ENCODE peak calls at places on chromosomes 4 and X, in seven cellular contexts. One of them, this sample, is unnamed.

GRCh38 chr4:56791316-56791715 is 30.2 kb downstream of the SPINK2 start:
- DNase-seq in adrenal gland: no peak
- DNase-seq in body of pancreas: no peak
- DNase-seq in lower leg skin: no peak
- DNase-seq in prostate gland: no peak
- DNase-seq in IMR-90: no peak
- DNase-seq in uterus: no peak
- DNase-seq in this sample: no peak

GRCh38 chr4:38784141-38784540 is 1.4 kb upstream of the TLR10 start:
- DNase-seq in body of pancreas: no peak
- DNase-seq in lower leg skin: no peak
- DNase-seq in uterus: no peak
- DNase-seq in adrenal gland: no peak
- DNase-seq in prostate gland: no peak
- DNase-seq in IMR-90: no peak
- DNase-seq in this sample: no peak

GRCh38 chr4:153541426-153542096 is 75.4 kb downstream of the TMEM131L start:
- DNase-seq in uterus: no peak
- DNase-seq in adrenal gland: no peak
- DNase-seq in body of pancreas: no peak
- DNase-seq in lower leg skin: no peak
- DNase-seq in prostate gland: no peak
- DNase-seq in IMR-90: peak; percentile 95
- DNase-seq in this sample: no peak

GRCh38 chrX:18354369-18355329 is at the start of gene SCML2:
- DNase-seq in IMR-90: peak; percentile 21
- DNase-seq in body of pancreas: peak; percentile 16
- DNase-seq in uterus: peak; percentile 20
- DNase-seq in lower leg skin: no peak
- DNase-seq in prostate gland: peak; percentile 7
- DNase-seq in adrenal gland: peak; percentile 50
- DNase-seq in this sample: peak; percentile 62

GRCh38 chr4:103934178-103934789 is 214.5 kb upstream of the TACR3 start:
- DNase-seq in IMR-90: peak; percentile 28
- DNase-seq in lower leg skin: no peak
- DNase-seq in body of pancreas: peak; percentile 34
- DNase-seq in uterus: no peak
- DNase-seq in adrenal gland: peak; percentile 13
- DNase-seq in prostate gland: peak; percentile 10
- DNase-seq in this sample: peak; percentile 52

GRCh38 chr4:122747068-122747467 is 14.6 kb downstream of the BBS12 start:
- DNase-seq in uterus: no peak
- DNase-seq in prostate gland: no peak
- DNase-seq in adrenal gland: no peak
- DNase-seq in IMR-90: no peak
- DNase-seq in lower leg skin: no peak
- DNase-seq in body of pancreas: no peak
- DNase-seq in this sample: no peak

GRCh38 chrX:110383414-110383813 is 24.8 kb downstream of the RTL9 start:
- DNase-seq in lower leg skin: no peak
- DNase-seq in adrenal gland: no peak
- DNase-seq in body of pancreas: no peak
- DNase-seq in prostate gland: no peak
- DNase-seq in uterus: no peak
- DNase-seq in IMR-90: peak; percentile 86
- DNase-seq in this sample: no peak

GRCh38 chr4:21856301-21856700 is 92.3 kb downstream of the KCNIP4 start:
- DNase-seq in adrenal gland: no peak
- DNase-seq in prostate gland: no peak
- DNase-seq in lower leg skin: no peak
- DNase-seq in uterus: no peak
- DNase-seq in body of pancreas: no peak
- DNase-seq in IMR-90: no peak
- DNase-seq in this sample: no peak

GRCh38 chrX:9291666-9292065 is 173.2 kb upstream of the TBL1X start:
- DNase-seq in uterus: no peak
- DNase-seq in adrenal gland: no peak
- DNase-seq in lower leg skin: no peak
- DNase-seq in body of pancreas: no peak
- DNase-seq in prostate gland: no peak
- DNase-seq in IMR-90: no peak
- DNase-seq in this sample: peak; percentile 14

GRCh38 chr4:144594471-144594986 is 51.4 kb upstream of the HHIP start:
- DNase-seq in lower leg skin: no peak
- DNase-seq in prostate gland: no peak
- DNase-seq in adrenal gland: no peak
- DNase-seq in uterus: no peak
- DNase-seq in body of pancreas: no peak
- DNase-seq in IMR-90: peak; percentile 25
- DNase-seq in this sample: no peak

GRCh38 chr4:186844059-186844681 is 120.5 kb upstream of the FAT1 start:
- DNase-seq in uterus: peak; percentile 24
- DNase-seq in adrenal gland: no peak
- DNase-seq in prostate gland: peak; percentile 17
- DNase-seq in lower leg skin: no peak
- DNase-seq in body of pancreas: peak; percentile 31
- DNase-seq in IMR-90: peak; percentile 70
- DNase-seq in this sample: peak; percentile 31

GRCh38 chrX:17547658-17548057 is 172.7 kb downstream of the NHS start:
- DNase-seq in prostate gland: no peak
- DNase-seq in adrenal gland: peak; percentile 83
- DNase-seq in uterus: peak; percentile 63
- DNase-seq in body of pancreas: peak; percentile 85
- DNase-seq in IMR-90: peak; percentile 91
- DNase-seq in lower leg skin: no peak
- DNase-seq in this sample: peak; percentile 64

GRCh38 chr4:26140150-26140898 is 180.5 kb upstream of the RBPJ start:
- DNase-seq in uterus: peak; percentile 67
- DNase-seq in lower leg skin: no peak
- DNase-seq in IMR-90: peak; percentile 59
- DNase-seq in prostate gland: peak; percentile 40
- DNase-seq in body of pancreas: no peak
- DNase-seq in adrenal gland: no peak
- DNase-seq in this sample: peak; percentile 22

GRCh38 chr4:82798168-82799005 is at the start of gene SCD5:
- DNase-seq in IMR-90: peak; percentile 82
- DNase-seq in prostate gland: peak; percentile 68
- DNase-seq in lower leg skin: peak; percentile 30
- DNase-seq in body of pancreas: peak; percentile 68
- DNase-seq in uterus: peak; percentile 67
- DNase-seq in adrenal gland: peak; percentile 77
- DNase-seq in this sample: peak; percentile 92

GRCh38 chr4:185662030-185662778 is 126.9 kb upstream of the PDLIM3 start:
- DNase-seq in body of pancreas: no peak
- DNase-seq in uterus: no peak
- DNase-seq in lower leg skin: no peak
- DNase-seq in IMR-90: no peak
- DNase-seq in adrenal gland: no peak
- DNase-seq in prostate gland: no peak
- DNase-seq in this sample: no peak

GRCh38 chr4:3111461-3111860 is 37.0 kb downstream of the HTT start:
- DNase-seq in prostate gland: no peak
- DNase-seq in lower leg skin: no peak
- DNase-seq in adrenal gland: no peak
- DNase-seq in body of pancreas: no peak
- DNase-seq in uterus: no peak
- DNase-seq in IMR-90: peak; percentile 82
- DNase-seq in this sample: no peak

GRCh38 chrX:79440336-79440735 is 73.2 kb upstream of the ITM2A start:
- DNase-seq in uterus: no peak
- DNase-seq in body of pancreas: no peak
- DNase-seq in lower leg skin: no peak
- DNase-seq in adrenal gland: no peak
- DNase-seq in prostate gland: no peak
- DNase-seq in IMR-90: no peak
- DNase-seq in this sample: no peak

GRCh38 chr4:74178798-74179197 is 20.9 kb downstream of the MTHFD2L start:
- DNase-seq in body of pancreas: no peak
- DNase-seq in adrenal gland: no peak
- DNase-seq in IMR-90: no peak
- DNase-seq in lower leg skin: no peak
- DNase-seq in uterus: no peak
- DNase-seq in prostate gland: no peak
- DNase-seq in this sample: no peak

GRCh38 chr4:41061482-41062185 is 152.7 kb downstream of the APBB2 start:
- DNase-seq in uterus: no peak
- DNase-seq in body of pancreas: no peak
- DNase-seq in IMR-90: peak; percentile 52
- DNase-seq in lower leg skin: no peak
- DNase-seq in prostate gland: no peak
- DNase-seq in adrenal gland: no peak
- DNase-seq in this sample: no peak

GRCh38 chrX:138711399-138712347 is at the start of gene FGF13:
- DNase-seq in prostate gland: peak; percentile 26
- DNase-seq in uterus: peak; percentile 25
- DNase-seq in body of pancreas: peak; percentile 2
- DNase-seq in adrenal gland: no peak
- DNase-seq in lower leg skin: no peak
- DNase-seq in IMR-90: no peak
- DNase-seq in this sample: peak; percentile 50

GRCh38 chr4:51909236-51909703 is 66.3 kb downstream of the DCUN1D4 start:
- DNase-seq in IMR-90: no peak
- DNase-seq in prostate gland: no peak
- DNase-seq in uterus: no peak
- DNase-seq in adrenal gland: no peak
- DNase-seq in lower leg skin: no peak
- DNase-seq in body of pancreas: peak; percentile 93
- DNase-seq in this sample: no peak

GRCh38 chr4:92265066-92265465 is 38.7 kb upstream of the GRID2 start:
- DNase-seq in body of pancreas: no peak
- DNase-seq in prostate gland: no peak
- DNase-seq in IMR-90: no peak
- DNase-seq in uterus: no peak
- DNase-seq in adrenal gland: no peak
- DNase-seq in lower leg skin: no peak
- DNase-seq in this sample: no peak

GRCh38 chrX:50691820-50692219 is 122.2 kb downstream of the SHROOM4 start:
- DNase-seq in lower leg skin: no peak
- DNase-seq in IMR-90: peak; percentile 48
- DNase-seq in adrenal gland: no peak
- DNase-seq in body of pancreas: peak; percentile 13
- DNase-seq in uterus: no peak
- DNase-seq in prostate gland: peak; percentile 3
- DNase-seq in this sample: peak; percentile 14

GRCh38 chrX:151966236-151966635 is 8.2 kb downstream of the GABRE start:
- DNase-seq in lower leg skin: no peak
- DNase-seq in adrenal gland: no peak
- DNase-seq in IMR-90: no peak
- DNase-seq in uterus: no peak
- DNase-seq in prostate gland: no peak
- DNase-seq in body of pancreas: no peak
- DNase-seq in this sample: no peak

GRCh38 chr4:136357556-136357955 is 1174.7 kb downstream of the PCDH18 start:
- DNase-seq in adrenal gland: no peak
- DNase-seq in lower leg skin: no peak
- DNase-seq in prostate gland: no peak
- DNase-seq in uterus: no peak
- DNase-seq in IMR-90: no peak
- DNase-seq in body of pancreas: no peak
- DNase-seq in this sample: no peak

GRCh38 chr4:84497835-84498202 is 1.3 kb downstream of the NKX6-1 start:
- DNase-seq in body of pancreas: no peak
- DNase-seq in IMR-90: no peak
- DNase-seq in prostate gland: no peak
- DNase-seq in adrenal gland: no peak
- DNase-seq in uterus: no peak
- DNase-seq in lower leg skin: no peak
- DNase-seq in this sample: no peak
- H3K4me3 ChIP-seq in body of pancreas: peak overlapping the region; percentile 53
- H3K4me3 ChIP-seq in IMR-90: peak overlapping the region; percentile 48
- H3K4me3 ChIP-seq in prostate gland: peak overlapping the region; percentile 12
- H3K4me3 ChIP-seq in adrenal gland: no peak overlapping the region
- H3K4me3 ChIP-seq in uterus: peak overlapping the region; percentile 11
- H3K4me3 ChIP-seq in lower leg skin: no peak overlapping the region
- H3K4me3 ChIP-seq in this sample: peak overlapping the region; percentile 54

GRCh38 chr4:133465022-133465421 is 315.9 kb downstream of the PCDH10 start:
- DNase-seq in prostate gland: no peak
- DNase-seq in lower leg skin: no peak
- DNase-seq in adrenal gland: no peak
- DNase-seq in IMR-90: no peak
- DNase-seq in body of pancreas: no peak
- DNase-seq in uterus: no peak
- DNase-seq in this sample: no peak
- TF ChIP-seq POLR2A in prostate gland: no peak
- TF ChIP-seq POLR2A in lower leg skin: no peak
- TF ChIP-seq POLR2A in adrenal gland: no peak
- TF ChIP-seq POLR2A in IMR-90: no peak
- TF ChIP-seq POLR2A in body of pancreas: no peak
- TF ChIP-seq POLR2A in uterus: no peak
- TF ChIP-seq POLR2A in this sample: no peak

DNA sequence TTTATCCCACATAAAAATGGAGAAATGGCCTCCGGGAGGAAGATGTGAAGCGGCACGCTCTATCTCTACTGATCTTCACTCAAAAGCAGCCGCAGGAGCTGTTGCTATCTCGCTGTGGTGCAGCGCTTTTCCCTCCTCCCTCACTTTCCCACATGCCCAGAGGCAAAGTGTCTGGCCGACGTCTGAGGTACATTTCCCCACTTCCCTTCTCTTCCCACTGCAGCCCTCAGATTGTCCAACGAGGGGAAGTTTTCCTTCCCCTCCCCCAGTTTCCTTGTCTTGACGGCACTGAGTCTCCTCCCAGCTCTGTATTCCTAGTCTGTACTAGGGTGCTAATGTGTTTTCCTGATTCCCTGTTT is 662 bp upstream of the COL25A1 start:
- DNase-seq in IMR-90: no peak
- DNase-seq in adrenal gland: no peak
- DNase-seq in lower leg skin: no peak
- DNase-seq in prostate gland: no peak
- DNase-seq in uterus: no peak
- DNase-seq in body of pancreas: peak; percentile 3
- DNase-seq in this sample: no peak
- H3K4me3 ChIP-seq in IMR-90: peak overlapping the region; percentile 44
- H3K4me3 ChIP-seq in adrenal gland: no peak overlapping the region
- H3K4me3 ChIP-seq in lower leg skin: peak overlapping the region; percentile 40
- H3K4me3 ChIP-seq in prostate gland: peak overlapping the region; percentile 37
- H3K4me3 ChIP-seq in uterus: peak overlapping the region; percentile 47
- H3K4me3 ChIP-seq in body of pancreas: peak overlapping the region; percentile 23
- H3K4me3 ChIP-seq in this sample: peak overlapping the region; percentile 51

GRCh38 chr4:124710911-124711310 is 1.6 kb downstream of the ANKRD50 start:
- DNase-seq in uterus: no peak
- DNase-seq in adrenal gland: peak; percentile 9
- DNase-seq in lower leg skin: peak; percentile 30
- DNase-seq in IMR-90: no peak
- DNase-seq in body of pancreas: no peak
- DNase-seq in prostate gland: no peak
- DNase-seq in this sample: peak; percentile 23

GRCh38 chr4:124711469-124712416 is 789 bp downstream of the ANKRD50 start:
- DNase-seq in IMR-90: peak; percentile 79
- DNase-seq in adrenal gland: peak; percentile 51
- DNase-seq in lower leg skin: peak; percentile 43
- DNase-seq in prostate gland: peak; percentile 57
- DNase-seq in body of pancreas: peak; percentile 46
- DNase-seq in uterus: peak; percentile 38
- DNase-seq in this sample: peak; percentile 73

GRCh38 chr4:124710253-124710849 is 2.2 kb downstream of the ANKRD50 start:
- DNase-seq in adrenal gland: no peak
- DNase-seq in uterus: no peak
- DNase-seq in prostate gland: no peak
- DNase-seq in lower leg skin: no peak
- DNase-seq in IMR-90: peak; percentile 34
- DNase-seq in body of pancreas: no peak
- DNase-seq in this sample: no peak

GRCh38 chr4:124713213-124713592 is 671 bp upstream of the ANKRD50 start:
- DNase-seq in IMR-90: peak; percentile 79
- DNase-seq in uterus: peak; percentile 67
- DNase-seq in adrenal gland: peak; percentile 77
- DNase-seq in lower leg skin: peak; percentile 51
- DNase-seq in body of pancreas: peak; percentile 67
- DNase-seq in prostate gland: peak; percentile 13
- DNase-seq in this sample: peak; percentile 86

GRCh38 chr4:124712417-124713212 is at the start of gene ANKRD50:
- DNase-seq in IMR-90: peak; percentile 94
- DNase-seq in lower leg skin: peak; percentile 86
- DNase-seq in uterus: peak; percentile 92
- DNase-seq in adrenal gland: peak; percentile 92
- DNase-seq in prostate gland: peak; percentile 83
- DNase-seq in body of pancreas: peak; percentile 91
- DNase-seq in this sample: peak; percentile 94
- TF ChIP-seq POLR2A in IMR-90: peak; percentile 97
- TF ChIP-seq POLR2A in lower leg skin: peak; percentile 38
- TF ChIP-seq POLR2A in uterus: peak; percentile 63
- TF ChIP-seq POLR2A in adrenal gland: peak; percentile 84
- TF ChIP-seq POLR2A in prostate gland: peak; percentile 66
- TF ChIP-seq POLR2A in body of pancreas: peak; percentile 89
- TF ChIP-seq POLR2A in this sample: no peak